ENCODE peak calls at places on chromosomes 11 and 22, in ten cellular contexts. B is T follicular helper cell; M is central memory CD8-positive, alpha-beta T cell; R is hypothalamus; F is ovary; X is anterior cingulate cortex; L is neuronal stem cell; J is stimulated activated CD8-positive, alpha-beta memory T cell treated with anti-CD3 and anti-CD28 coated beads, Interleukin-7, amount 100 ng/mL, for 48 hours; S is stimulated activated CD4-positive, alpha-beta T cell treated with anti-CD3 and anti-CD28 coated beads, Interleukin-4, amount 100 ng/mL, for 48 hours; E is sciatic nerve. P is an unnamed sample.

GRCh38 chr22:25134028-25134427 is 65.6 kb upstream of the CRYBB3 start:
- DNase-seq in B (no peak), M (no peak), R (no peak), F (no peak), X (no peak), L (no peak), J (no peak), S (no peak), E (no peak), P (no peak)

GRCh38 chr22:25747245-25747944 is 5.4 kb downstream of the MYO18B start:
- DNase-seq in B (no peak), M (no peak), R (no peak), F (peak; percentile 27), X (no peak), L (no peak), J (no peak), S (no peak), E (no peak), P (no peak)

GRCh38 chr22:36873614-36874308 is 13.0 kb downstream of the NCF4 start:
- DNase-seq in B (no peak), M (no peak), R (no peak), F (no peak), X (no peak), L (no peak), J (peak; percentile 57), S (no peak), E (no peak), P (peak; percentile 9)

GRCh38 chr11:127340438-127340837 is 339.9 kb upstream of the KIRREL3 start:
- DNase-seq in B (no peak), M (no peak), R (no peak), F (no peak), X (no peak), L (no peak), J (no peak), S (no peak), E (no peak), P (no peak)

GRCh38 chr22:20979243-20979809 is 2.8 kb upstream of the LZTR1 start:
- DNase-seq in B (peak; percentile 56), M (no peak), R (no peak), F (peak; percentile 72), X (peak; percentile 40), L (peak; percentile 65), J (peak; percentile 72), S (peak; percentile 68), E (peak; percentile 83), P (peak; percentile 37)

GRCh38 chr11:122153746-122154145 is 37.7 kb upstream of the BLID start:
- DNase-seq in B (no peak), M (no peak), R (no peak), F (no peak), X (no peak), L (no peak), J (no peak), S (no peak), E (no peak), P (no peak)

GRCh38 chr11:477042-477715 is 27.1 kb downstream of the PTDSS2 start:
- DNase-seq in B (no peak), M (no peak), R (no peak), F (no peak), X (no peak), L (no peak), J (no peak), S (no peak), E (no peak), P (no peak)

GRCh38 chr11:19607656-19608360 is 104.8 kb upstream of the NAV2 start:
- DNase-seq in B (no peak), M (no peak), R (no peak), F (no peak), X (no peak), L (no peak), J (no peak), S (no peak), E (no peak), P (no peak)

GRCh38 chr11:87322570-87322969 is 284.8 kb downstream of the TMEM135 start:
- DNase-seq in B (no peak), M (no peak), R (no peak), F (no peak), X (no peak), L (no peak), J (no peak), S (no peak), E (no peak), P (no peak)

GRCh38 chr22:31045900-31046587 is 35.1 kb upstream of the SMTN start:
- DNase-seq in B (no peak), M (no peak), R (no peak), F (peak; percentile 36), X (no peak), L (no peak), J (no peak), S (no peak), E (no peak), P (no peak)

GRCh38 chr11:66126808-66127555 is 56.9 kb downstream of the PACS1 start:
- DNase-seq in B (peak; percentile 53), M (peak; percentile 28), R (peak; percentile 24), F (peak; percentile 58), X (peak; percentile 54), L (no peak), J (peak; percentile 47), S (peak; percentile 42), E (peak; percentile 67), P (peak; percentile 59)

GRCh38 chr11:60349990-60350389 is 22.9 kb downstream of the MS4A6E start:
- DNase-seq in B (no peak), M (no peak), R (no peak), F (no peak), X (no peak), L (no peak), J (no peak), S (no peak), E (no peak), P (no peak)

GRCh38 chr22:24465566-24465965 is 29.6 kb upstream of the UPB1 start:
- DNase-seq in B (no peak), M (no peak), R (no peak), F (no peak), X (no peak), L (no peak), J (no peak), S (no peak), E (no peak), P (no peak)